ENCODE peak calls at places on chromosome 15, in seven cellular contexts. One of them, this sample, is unnamed.

GRCh38 chr15:71182522-71182921 is 67.3 kb downstream of the THSD4 start:
- DNase-seq in mesendoderm: no peak
- DNase-seq in IMR-90: no peak
- DNase-seq in esophagus squamous epithelium: no peak
- DNase-seq in brain microvascular endothelial cell: peak; percentile 34
- DNase-seq in body of pancreas: no peak
- DNase-seq in tibial nerve: no peak
- DNase-seq in this sample: no peak

GRCh38 chr15:74422723-74423442 is 10.9 kb downstream of the SEMA7A start:
- DNase-seq in mesendoderm: peak; percentile 91
- DNase-seq in IMR-90: peak; percentile 52
- DNase-seq in esophagus squamous epithelium: no peak
- DNase-seq in brain microvascular endothelial cell: peak; percentile 22
- DNase-seq in body of pancreas: no peak
- DNase-seq in tibial nerve: no peak
- DNase-seq in this sample: peak; percentile 55

GRCh38 chr15:75578206-75578947 is 738 bp downstream of the PTPN9 start:
- DNase-seq in mesendoderm: peak; percentile 19
- DNase-seq in IMR-90: no peak
- DNase-seq in esophagus squamous epithelium: no peak
- DNase-seq in brain microvascular endothelial cell: no peak
- DNase-seq in body of pancreas: peak; percentile 41
- DNase-seq in tibial nerve: no peak
- DNase-seq in this sample: peak; percentile 56

GRCh38 chr15:29183071-29183831 is 86.4 kb downstream of the NSMCE3 start:
- DNase-seq in mesendoderm: no peak
- DNase-seq in IMR-90: no peak
- DNase-seq in esophagus squamous epithelium: no peak
- DNase-seq in brain microvascular endothelial cell: peak; percentile 12
- DNase-seq in body of pancreas: no peak
- DNase-seq in tibial nerve: no peak
- DNase-seq in this sample: no peak

GRCh38 chr15:52440414-52440813 is 88.3 kb downstream of the MYO5A start:
- DNase-seq in mesendoderm: peak; percentile 45
- DNase-seq in IMR-90: peak; percentile 42
- DNase-seq in esophagus squamous epithelium: no peak
- DNase-seq in brain microvascular endothelial cell: peak; percentile 21
- DNase-seq in body of pancreas: no peak
- DNase-seq in tibial nerve: no peak
- DNase-seq in this sample: no peak

GRCh38 chr15:31265871-31266711 is 60.5 kb upstream of the KLF13 start:
- DNase-seq in mesendoderm: no peak
- DNase-seq in IMR-90: no peak
- DNase-seq in esophagus squamous epithelium: no peak
- DNase-seq in brain microvascular endothelial cell: no peak
- DNase-seq in body of pancreas: no peak
- DNase-seq in tibial nerve: no peak
- DNase-seq in this sample: no peak

GRCh38 chr15:85580914-85581313 is 200.5 kb downstream of the AKAP13 start:
- DNase-seq in mesendoderm: no peak
- DNase-seq in IMR-90: no peak
- DNase-seq in esophagus squamous epithelium: no peak
- DNase-seq in brain microvascular endothelial cell: no peak
- DNase-seq in body of pancreas: peak; percentile 68
- DNase-seq in tibial nerve: no peak
- DNase-seq in this sample: no peak

GRCh38 chr15:36643551-36643950 is 64.1 kb downstream of the CDIN1 start:
- DNase-seq in mesendoderm: peak; percentile 72
- DNase-seq in IMR-90: peak; percentile 29
- DNase-seq in esophagus squamous epithelium: no peak
- DNase-seq in brain microvascular endothelial cell: peak; percentile 53
- DNase-seq in body of pancreas: no peak
- DNase-seq in tibial nerve: no peak
- DNase-seq in this sample: no peak

GRCh38 chr15:39869251-39869650 is 50.8 kb downstream of the GPR176 start:
- DNase-seq in mesendoderm: no peak
- DNase-seq in IMR-90: no peak
- DNase-seq in esophagus squamous epithelium: no peak
- DNase-seq in brain microvascular endothelial cell: no peak
- DNase-seq in body of pancreas: no peak
- DNase-seq in tibial nerve: no peak
- DNase-seq in this sample: no peak

GRCh38 chr15:39692464-39693327 is 89.9 kb downstream of the FSIP1 start:
- DNase-seq in mesendoderm: no peak
- DNase-seq in IMR-90: no peak
- DNase-seq in esophagus squamous epithelium: no peak
- DNase-seq in brain microvascular endothelial cell: no peak
- DNase-seq in body of pancreas: no peak
- DNase-seq in tibial nerve: no peak
- DNase-seq in this sample: no peak

GRCh38 chr15:33963831-33964664 is 4.2 kb upstream of the CHRM5 start:
- DNase-seq in mesendoderm: peak; percentile 50
- DNase-seq in IMR-90: peak; percentile 37
- DNase-seq in esophagus squamous epithelium: no peak
- DNase-seq in brain microvascular endothelial cell: no peak
- DNase-seq in body of pancreas: no peak
- DNase-seq in tibial nerve: no peak
- DNase-seq in this sample: no peak

GRCh38 chr15:57542505-57542817 is 49.2 kb upstream of the MYZAP start:
- DNase-seq in mesendoderm: no peak
- DNase-seq in IMR-90: no peak
- DNase-seq in esophagus squamous epithelium: no peak
- DNase-seq in brain microvascular endothelial cell: no peak
- DNase-seq in body of pancreas: no peak
- DNase-seq in tibial nerve: no peak
- DNase-seq in this sample: no peak

GRCh38 chr15:57540736-57541135 is 51.0 kb upstream of the MYZAP start:
- DNase-seq in mesendoderm: no peak
- DNase-seq in IMR-90: no peak
- DNase-seq in esophagus squamous epithelium: no peak
- DNase-seq in brain microvascular endothelial cell: no peak
- DNase-seq in body of pancreas: no peak
- DNase-seq in tibial nerve: no peak
- DNase-seq in this sample: no peak

GRCh38 chr15:57538822-57539221 is 52.9 kb upstream of the MYZAP start:
- DNase-seq in mesendoderm: peak; percentile 60
- DNase-seq in IMR-90: no peak
- DNase-seq in esophagus squamous epithelium: no peak
- DNase-seq in brain microvascular endothelial cell: no peak
- DNase-seq in body of pancreas: no peak
- DNase-seq in tibial nerve: no peak
- DNase-seq in this sample: no peak

GRCh38 chr15:57541805-57542504 is 49.7 kb upstream of the MYZAP start:
- DNase-seq in mesendoderm: peak; percentile 67
- DNase-seq in IMR-90: peak; percentile 75
- DNase-seq in esophagus squamous epithelium: no peak
- DNase-seq in brain microvascular endothelial cell: peak; percentile 80
- DNase-seq in body of pancreas: peak; percentile 82
- DNase-seq in tibial nerve: peak; percentile 70
- DNase-seq in this sample: peak; percentile 74

DNA sequence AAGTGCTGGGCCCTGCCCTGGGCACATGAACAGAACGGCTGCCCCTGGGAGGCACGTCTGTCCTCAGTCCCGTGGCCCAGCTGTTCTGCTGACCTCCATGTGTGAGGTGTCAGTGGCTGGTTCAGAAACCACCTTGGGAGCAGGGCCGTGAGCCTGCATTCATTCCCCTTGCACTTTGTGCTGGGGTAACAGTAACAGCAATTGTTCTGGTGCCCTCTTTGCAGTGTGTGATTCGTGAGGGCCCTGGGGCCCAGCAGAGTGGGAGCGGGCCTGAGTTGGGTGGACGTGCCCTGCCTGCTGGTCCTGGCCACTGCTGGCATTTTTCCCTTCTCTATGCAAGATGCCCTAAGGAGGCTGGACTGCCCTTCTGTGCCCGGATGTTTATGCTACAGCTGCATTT is 50.4 kb upstream of the MYZAP start:
- DNase-seq in mesendoderm: no peak
- DNase-seq in IMR-90: no peak
- DNase-seq in esophagus squamous epithelium: no peak
- DNase-seq in brain microvascular endothelial cell: no peak
- DNase-seq in body of pancreas: no peak
- DNase-seq in tibial nerve: no peak
- DNase-seq in this sample: no peak
- H3K36me3 ChIP-seq in mesendoderm: no peaks in the 10 kb centered on the region
- H3K36me3 ChIP-seq in IMR-90: no peaks in the 10 kb centered on the region
- H3K36me3 ChIP-seq in esophagus squamous epithelium: no peaks in the 10 kb centered on the region
- H3K36me3 ChIP-seq in brain microvascular endothelial cell: no peaks in the 10 kb centered on the region
- H3K36me3 ChIP-seq in body of pancreas: no peaks in the 10 kb centered on the region
- H3K36me3 ChIP-seq in tibial nerve: no peaks in the 10 kb centered on the region
- H3K36me3 ChIP-seq in this sample: no peaks in the 10 kb centered on the region

GRCh38 chr15:66033143-66033542 is 163.9 kb downstream of the RAB11A start:
- DNase-seq in mesendoderm: no peak
- DNase-seq in IMR-90: no peak
- DNase-seq in esophagus squamous epithelium: no peak
- DNase-seq in brain microvascular endothelial cell: no peak
- DNase-seq in body of pancreas: no peak
- DNase-seq in tibial nerve: no peak
- DNase-seq in this sample: no peak
- H3K36me3 ChIP-seq in mesendoderm: no peaks in the 10 kb centered on the region
- H3K36me3 ChIP-seq in IMR-90: no peaks in the 10 kb centered on the region
- H3K36me3 ChIP-seq in esophagus squamous epithelium: no peaks in the 10 kb centered on the region
- H3K36me3 ChIP-seq in brain microvascular endothelial cell: no peaks in the 10 kb centered on the region
- H3K36me3 ChIP-seq in body of pancreas: no peaks in the 10 kb centered on the region
- H3K36me3 ChIP-seq in tibial nerve: no peaks in the 10 kb centered on the region
- H3K36me3 ChIP-seq in this sample: no peaks in the 10 kb centered on the region

GRCh38 chr15:42355291-42355690 is 4.0 kb upstream of the CAPN3 start:
- DNase-seq in mesendoderm: no peak
- DNase-seq in IMR-90: no peak
- DNase-seq in esophagus squamous epithelium: no peak
- DNase-seq in brain microvascular endothelial cell: no peak
- DNase-seq in body of pancreas: no peak
- DNase-seq in tibial nerve: no peak
- DNase-seq in this sample: no peak
- H3K36me3 ChIP-seq in mesendoderm: no peaks in the 10 kb centered on the region
- H3K36me3 ChIP-seq in IMR-90: peaks cover 4% of the 10 kb centered on the region
- H3K36me3 ChIP-seq in esophagus squamous epithelium: peaks cover 8% of the 10 kb centered on the region
- H3K36me3 ChIP-seq in brain microvascular endothelial cell: no peaks in the 10 kb centered on the region
- H3K36me3 ChIP-seq in body of pancreas: no peaks in the 10 kb centered on the region
- H3K36me3 ChIP-seq in tibial nerve: no peaks in the 10 kb centered on the region
- H3K36me3 ChIP-seq in this sample: no peaks in the 10 kb centered on the region

GRCh38 chr15:68794307-68794706 is 26.4 kb downstream of the ANP32A start:
- DNase-seq in mesendoderm: no peak
- DNase-seq in IMR-90: no peak
- DNase-seq in esophagus squamous epithelium: no peak
- DNase-seq in brain microvascular endothelial cell: no peak
- DNase-seq in body of pancreas: no peak
- DNase-seq in tibial nerve: no peak
- DNase-seq in this sample: no peak
- H3K36me3 ChIP-seq in mesendoderm: no peaks in the 10 kb centered on the region
- H3K36me3 ChIP-seq in IMR-90: peaks cover 2% of the 10 kb centered on the region
- H3K36me3 ChIP-seq in esophagus squamous epithelium: no peaks in the 10 kb centered on the region
- H3K36me3 ChIP-seq in brain microvascular endothelial cell: no peaks in the 10 kb centered on the region
- H3K36me3 ChIP-seq in body of pancreas: no peaks in the 10 kb centered on the region
- H3K36me3 ChIP-seq in tibial nerve: no peaks in the 10 kb centered on the region
- H3K36me3 ChIP-seq in this sample: peaks cover 1% of the 10 kb centered on the region

GRCh38 chr15:64137226-64137833 is 14.2 kb upstream of the SNX22 start:
- DNase-seq in mesendoderm: no peak
- DNase-seq in IMR-90: no peak
- DNase-seq in esophagus squamous epithelium: no peak
- DNase-seq in brain microvascular endothelial cell: no peak
- DNase-seq in body of pancreas: no peak
- DNase-seq in tibial nerve: no peak
- DNase-seq in this sample: no peak
- H3K36me3 ChIP-seq in mesendoderm: peaks cover 13% of the 10 kb centered on the region
- H3K36me3 ChIP-seq in IMR-90: peaks cover 51% of the 10 kb centered on the region
- H3K36me3 ChIP-seq in esophagus squamous epithelium: peaks cover 50% of the 10 kb centered on the region
- H3K36me3 ChIP-seq in brain microvascular endothelial cell: peaks cover 64% of the 10 kb centered on the region
- H3K36me3 ChIP-seq in body of pancreas: peaks cover 10% of the 10 kb centered on the region
- H3K36me3 ChIP-seq in tibial nerve: peaks cover 14% of the 10 kb centered on the region
- H3K36me3 ChIP-seq in this sample: no peaks in the 10 kb centered on the region

DNA sequence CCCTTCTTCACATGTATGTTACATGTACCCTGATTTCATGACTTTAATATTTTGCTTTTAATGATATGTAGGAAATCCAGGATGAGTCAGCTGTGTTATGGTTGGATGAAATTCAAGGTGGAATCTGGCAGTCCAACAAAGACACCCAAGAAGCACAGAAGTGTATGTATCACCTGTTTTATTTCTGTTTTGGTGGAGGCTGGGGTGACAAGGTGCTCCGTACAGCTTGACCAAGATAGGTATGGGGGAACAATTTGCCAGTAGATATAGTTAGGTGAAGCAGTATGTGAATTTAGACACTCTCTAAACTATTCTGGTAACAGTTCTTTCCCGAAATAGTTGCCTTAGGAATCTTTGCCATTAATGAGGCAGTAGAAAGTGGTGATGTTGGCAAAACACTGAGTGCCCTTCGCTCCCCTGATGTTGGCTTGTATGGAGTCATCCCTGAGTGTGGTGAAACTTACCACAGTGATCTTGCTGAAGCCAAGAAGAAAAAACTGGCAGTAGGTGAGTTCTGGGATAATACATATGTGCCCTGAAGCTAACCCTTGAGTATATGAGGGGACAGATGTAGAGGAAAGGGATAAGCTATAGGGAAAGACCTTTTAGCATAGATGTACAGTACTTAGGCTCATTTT is 63.7 kb upstream of the CRTC3 start:
- DNase-seq in mesendoderm: no peak
- DNase-seq in IMR-90: peak; percentile 68
- DNase-seq in esophagus squamous epithelium: no peak
- DNase-seq in brain microvascular endothelial cell: peak; percentile 49
- DNase-seq in body of pancreas: no peak
- DNase-seq in tibial nerve: no peak
- DNase-seq in this sample: no peak
- H3K36me3 ChIP-seq in mesendoderm: no peaks in the 10 kb centered on the region
- H3K36me3 ChIP-seq in IMR-90: peaks cover 22% of the 10 kb centered on the region
- H3K36me3 ChIP-seq in esophagus squamous epithelium: peaks cover 6% of the 10 kb centered on the region
- H3K36me3 ChIP-seq in brain microvascular endothelial cell: peaks cover 52% of the 10 kb centered on the region
- H3K36me3 ChIP-seq in body of pancreas: no peaks in the 10 kb centered on the region
- H3K36me3 ChIP-seq in tibial nerve: no peaks in the 10 kb centered on the region
- H3K36me3 ChIP-seq in this sample: no peaks in the 10 kb centered on the region

GRCh38 chr15:98939311-98940080 is 68.1 kb downstream of the PGPEP1L start:
- DNase-seq in mesendoderm: no peak
- DNase-seq in IMR-90: no peak
- DNase-seq in esophagus squamous epithelium: no peak
- DNase-seq in brain microvascular endothelial cell: no peak
- DNase-seq in body of pancreas: no peak
- DNase-seq in tibial nerve: no peak
- DNase-seq in this sample: no peak
- H3K36me3 ChIP-seq in mesendoderm: peaks cover 1% of the 10 kb centered on the region
- H3K36me3 ChIP-seq in IMR-90: peaks cover 59% of the 10 kb centered on the region
- H3K36me3 ChIP-seq in esophagus squamous epithelium: peaks cover 16% of the 10 kb centered on the region
- H3K36me3 ChIP-seq in brain microvascular endothelial cell: peaks cover 58% of the 10 kb centered on the region
- H3K36me3 ChIP-seq in body of pancreas: no peaks in the 10 kb centered on the region
- H3K36me3 ChIP-seq in tibial nerve: no peaks in the 10 kb centered on the region
- H3K36me3 ChIP-seq in this sample: peaks cover 2% of the 10 kb centered on the region

DNA sequence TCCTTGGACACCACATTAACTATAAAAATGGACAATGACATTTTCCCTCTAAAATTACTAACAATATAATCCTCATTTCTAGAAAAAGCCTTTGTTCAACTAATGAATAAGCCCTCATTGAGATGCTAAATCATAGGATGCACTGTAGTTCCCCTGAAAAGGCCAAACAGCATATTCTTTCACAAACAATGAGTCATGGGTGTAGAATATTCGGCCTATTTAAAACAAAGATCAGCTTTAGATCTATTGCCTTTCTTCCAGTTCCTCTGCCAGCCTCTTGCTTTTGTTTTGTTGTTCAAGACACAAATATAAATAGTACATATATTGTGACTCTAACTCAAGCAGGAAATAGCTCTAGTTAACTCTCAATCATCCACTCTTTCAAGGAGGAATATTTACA is 82.5 kb downstream of the ADAM10 start:
- DNase-seq in mesendoderm: no peak
- DNase-seq in IMR-90: peak; percentile 62
- DNase-seq in esophagus squamous epithelium: no peak
- DNase-seq in brain microvascular endothelial cell: no peak
- DNase-seq in body of pancreas: no peak
- DNase-seq in tibial nerve: no peak
- DNase-seq in this sample: no peak
- H3K36me3 ChIP-seq in mesendoderm: no peaks in the 10 kb centered on the region
- H3K36me3 ChIP-seq in IMR-90: peaks cover 8% of the 10 kb centered on the region
- H3K36me3 ChIP-seq in esophagus squamous epithelium: no peaks in the 10 kb centered on the region
- H3K36me3 ChIP-seq in brain microvascular endothelial cell: no peaks in the 10 kb centered on the region
- H3K36me3 ChIP-seq in body of pancreas: no peaks in the 10 kb centered on the region
- H3K36me3 ChIP-seq in tibial nerve: no peaks in the 10 kb centered on the region
- H3K36me3 ChIP-seq in this sample: no peaks in the 10 kb centered on the region

GRCh38 chr15:95680693-95681092 is 649.8 kb upstream of the NR2F2 start:
- DNase-seq in mesendoderm: no peak
- DNase-seq in IMR-90: peak; percentile 41
- DNase-seq in esophagus squamous epithelium: no peak
- DNase-seq in brain microvascular endothelial cell: no peak
- DNase-seq in body of pancreas: no peak
- DNase-seq in tibial nerve: no peak
- DNase-seq in this sample: no peak
- H3K36me3 ChIP-seq in mesendoderm: no peaks in the 10 kb centered on the region
- H3K36me3 ChIP-seq in IMR-90: no peaks in the 10 kb centered on the region
- H3K36me3 ChIP-seq in esophagus squamous epithelium: no peaks in the 10 kb centered on the region
- H3K36me3 ChIP-seq in brain microvascular endothelial cell: no peaks in the 10 kb centered on the region
- H3K36me3 ChIP-seq in body of pancreas: no peaks in the 10 kb centered on the region
- H3K36me3 ChIP-seq in tibial nerve: no peaks in the 10 kb centered on the region
- H3K36me3 ChIP-seq in this sample: no peaks in the 10 kb centered on the region